ENCODE peak calls at places on chromosomes 7 and 10, in five cellular contexts. X, Q, K, Y and Z are unnamed samples.

GRCh38 chr7:150317748-150318444 is 5.3 kb upstream of the LRRC61 start:
- DNase-seq in X (no peak), Q (no peak), K (peak), Y (no peak), Z (no peak)

GRCh38 chr7:103934508-103934907 is 55.0 kb downstream of the RELN start:
- DNase-seq in X (no peak), Q (no peak), K (no peak), Y (no peak), Z (no peak)

GRCh38 chr10:44917848-44918247 is 6.7 kb downstream of the TMEM72 start:
- DNase-seq in X (no peak), Q (no peak), K (no peak), Y (no peak), Z (no peak)

GRCh38 chr10:129949411-129950335 is 14.4 kb downstream of the EBF3 start:
- DNase-seq in X (peak), Q (peak), K (peak), Y (no peak), Z (peak)

GRCh38 chr7:137717811-137718271 is 128.9 kb downstream of the DGKI start:
- DNase-seq in X (peak), Q (peak), K (peak), Y (peak), Z (peak)

GRCh38 chr10:86592413-86592812 is 61.9 kb upstream of the OPN4 start:
- DNase-seq in X (no peak), Q (no peak), K (no peak), Y (peak), Z (peak)

GRCh38 chr10:24428410-24428782 is 219.5 kb downstream of the KIAA1217 start:
- DNase-seq in X (peak), Q (no peak), K (peak), Y (peak), Z (no peak)

GRCh38 chr10:90969148-90969547 is 48.3 kb upstream of the ANKRD1 start:
- DNase-seq in X (no peak), Q (no peak), K (no peak), Y (peak), Z (no peak)

GRCh38 chr10:99560277-99561126 is 27.8 kb downstream of the NKX2-3 start:
- DNase-seq in X (peak), Q (peak), K (peak), Y (peak), Z (peak)

GRCh38 chr7:140059288-140060242 is 3.2 kb downstream of the PARP12 start:
- DNase-seq in X (no peak), Q (no peak), K (peak), Y (peak), Z (no peak)

GRCh38 chr10:53356616-53357349 is 584.2 kb upstream of the MBL2 start:
- DNase-seq in X (no peak), Q (no peak), K (no peak), Y (no peak), Z (no peak)

GRCh38 chr7:37986780-37987380 is 66.4 kb downstream of the EPDR1 start:
- DNase-seq in X (peak), Q (no peak), K (no peak), Y (no peak), Z (peak)

GRCh38 chr7:21981524-21981923 is 35.8 kb upstream of the CDCA7L start:
- DNase-seq in X (no peak), Q (no peak), K (no peak), Y (no peak), Z (no peak)

GRCh38 chr10:84138478-84139125 is 707 bp upstream of the GHITM start:
- DNase-seq in X (no peak), Q (no peak), K (peak), Y (peak), Z (no peak)

GRCh38 chr10:103395754-103396066 is 565 bp downstream of the ATP5MK start:
- DNase-seq in X (peak), Q (peak), K (peak), Y (peak), Z (no peak)

GRCh38 chr10:123649672-123650071 is 16.5 kb upstream of the GPR26 start:
- DNase-seq in X (no peak), Q (no peak), K (no peak), Y (no peak), Z (peak)

GRCh38 chr7:32264667-32265284 is 194.6 kb upstream of the PDE1C start:
- DNase-seq in X (no peak), Q (no peak), K (no peak), Y (no peak), Z (no peak)

GRCh38 chr10:103676058-103676785 is 179.2 kb downstream of the SH3PXD2A start:
- DNase-seq in X (peak), Q (no peak), K (peak), Y (peak), Z (no peak)

GRCh38 chr10:74453151-74453550 is 302.1 kb downstream of the ADK start:
- DNase-seq in X (no peak), Q (no peak), K (no peak), Y (no peak), Z (no peak)

GRCh38 chr7:4143511-4144160 is 538.5 kb upstream of the FOXK1 start:
- DNase-seq in X (no peak), Q (no peak), K (no peak), Y (no peak), Z (no peak)

GRCh38 chr7:4144801-4145470 is 537.2 kb upstream of the FOXK1 start:
- DNase-seq in X (peak), Q (peak), K (peak), Y (no peak), Z (peak)

GRCh38 chr7:4145576-4145975 is 536.5 kb upstream of the FOXK1 start:
- DNase-seq in X (no peak), Q (no peak), K (no peak), Y (no peak), Z (no peak)

GRCh38 chr7:4143006-4143405 is 539.1 kb upstream of the FOXK1 start:
- DNase-seq in X (no peak), Q (no peak), K (no peak), Y (no peak), Z (no peak)

GRCh38 chr7:4144171-4144701 is 537.9 kb upstream of the FOXK1 start:
- DNase-seq in X (peak), Q (no peak), K (no peak), Y (no peak), Z (no peak)
- H3K18ac ChIP-seq in X (no peak), Q (peak), K (no peak), Y (no peak), Z (peak)

GRCh38 chr7:30987936-30988335 is 24.2 kb downstream of the GHRHR start:
- DNase-seq in X (no peak), Q (no peak), K (no peak), Y (no peak), Z (no peak)
- H2BK5ac ChIP-seq in X (no peak), Q (peak), K (no peak), Y (no peak), Z (no peak)

GRCh38 chr10:119241066-119241465 is 33.7 kb downstream of the GRK5 start:
- DNase-seq in X (no peak), Q (no peak), K (no peak), Y (peak), Z (no peak)

GRCh38 chr10:119243478-119243877 is 36.1 kb downstream of the GRK5 start:
- DNase-seq in X (no peak), Q (no peak), K (no peak), Y (no peak), Z (no peak)

GRCh38 chr10:119242191-119242590 is 34.8 kb downstream of the GRK5 start:
- DNase-seq in X (no peak), Q (no peak), K (no peak), Y (no peak), Z (peak)

GRCh38 chr10:119245272-119245671 is 37.9 kb downstream of the GRK5 start:
- DNase-seq in X (no peak), Q (no peak), K (no peak), Y (no peak), Z (no peak)

DNA sequence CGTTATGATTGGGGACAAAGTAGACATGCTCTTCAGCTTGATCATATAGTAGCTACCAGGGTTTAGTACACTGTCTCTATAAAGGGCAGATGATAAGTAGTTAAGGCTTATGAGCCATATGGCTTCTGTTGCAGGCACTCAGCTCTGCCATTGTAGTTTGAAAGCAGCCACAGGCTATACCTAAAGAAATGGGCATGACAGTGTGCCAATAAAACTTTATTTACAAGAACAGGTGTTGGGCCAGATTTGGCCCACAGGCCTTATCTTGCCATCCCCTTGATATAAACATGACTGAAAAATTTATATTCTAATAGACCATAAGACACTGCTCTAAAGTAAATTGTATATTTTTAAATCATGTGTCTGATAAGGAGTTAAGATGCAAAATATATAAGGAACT is 36.6 kb downstream of the GRK5 start:
- DNase-seq in X (no peak), Q (no peak), K (no peak), Y (no peak), Z (no peak)
- H2BK120ac ChIP-seq in X (no peak), Q (no peak), K (no peak), Y (no peak), Z (no peak)

DNA sequence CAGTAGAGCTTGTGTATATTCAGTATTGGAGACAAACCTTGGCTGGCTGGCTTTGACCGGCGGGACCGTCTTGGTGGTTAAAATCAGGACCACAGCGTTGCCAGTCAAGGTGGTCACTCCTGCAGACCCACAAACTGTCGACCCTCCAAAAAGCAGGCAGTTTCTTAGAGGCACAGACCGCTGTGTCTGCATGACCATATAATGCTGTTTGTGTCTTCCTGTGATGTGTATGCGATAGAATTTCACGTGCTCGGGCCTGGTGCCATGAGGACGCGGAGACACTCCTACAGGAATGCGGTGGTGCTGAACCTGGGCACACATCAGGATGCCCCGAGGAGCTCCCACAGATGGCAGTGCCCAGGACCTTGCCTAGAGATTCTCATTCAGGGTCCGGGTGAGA is 34.8 kb downstream of the BNIP3 start:
- DNase-seq in X (no peak), Q (no peak), K (no peak), Y (no peak), Z (no peak)
- H3K18ac ChIP-seq in X (no peak), Q (no peak), K (peak), Y (no peak), Z (no peak)

GRCh38 chr10:93379366-93380042 is 102.6 kb downstream of the MYOF start:
- DNase-seq in X (no peak), Q (no peak), K (peak), Y (no peak), Z (no peak)

GRCh38 chr10:93380043-93380565 is 102.0 kb downstream of the MYOF start:
- DNase-seq in X (no peak), Q (no peak), K (no peak), Y (no peak), Z (no peak)

GRCh38 chr10:93386496-93387369 is 95.4 kb downstream of the MYOF start:
- DNase-seq in X (no peak), Q (no peak), K (no peak), Y (peak), Z (no peak)

GRCh38 chr10:93384006-93384405 is 98.1 kb downstream of the MYOF start:
- DNase-seq in X (peak), Q (no peak), K (no peak), Y (peak), Z (peak)

DNA sequence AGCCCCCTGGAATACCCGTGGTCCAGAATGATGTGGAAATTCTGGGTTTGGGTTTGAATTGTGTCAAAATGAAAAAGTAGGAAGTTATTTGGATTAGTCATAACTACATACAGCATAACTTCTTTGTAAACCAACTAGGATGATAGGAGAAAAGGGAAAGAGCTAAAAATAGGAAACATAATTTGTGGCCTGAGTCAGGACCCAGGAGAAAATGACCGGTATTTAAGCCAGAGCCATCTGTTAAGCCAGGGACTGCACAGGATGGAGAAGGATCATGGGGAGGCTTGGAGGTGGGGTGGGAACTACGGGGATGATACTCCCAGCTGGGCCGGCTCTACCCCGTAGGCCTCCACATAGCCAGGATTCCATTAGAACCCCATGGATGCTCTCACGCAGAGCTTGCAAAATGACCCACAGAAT is 98.6 kb downstream of the MYOF start:
- DNase-seq in X (peak), Q (no peak), K (peak), Y (peak), Z (peak)
- H2BK5ac ChIP-seq in X (no peak), Q (no peak), K (peak), Y (peak), Z (no peak)

DNA sequence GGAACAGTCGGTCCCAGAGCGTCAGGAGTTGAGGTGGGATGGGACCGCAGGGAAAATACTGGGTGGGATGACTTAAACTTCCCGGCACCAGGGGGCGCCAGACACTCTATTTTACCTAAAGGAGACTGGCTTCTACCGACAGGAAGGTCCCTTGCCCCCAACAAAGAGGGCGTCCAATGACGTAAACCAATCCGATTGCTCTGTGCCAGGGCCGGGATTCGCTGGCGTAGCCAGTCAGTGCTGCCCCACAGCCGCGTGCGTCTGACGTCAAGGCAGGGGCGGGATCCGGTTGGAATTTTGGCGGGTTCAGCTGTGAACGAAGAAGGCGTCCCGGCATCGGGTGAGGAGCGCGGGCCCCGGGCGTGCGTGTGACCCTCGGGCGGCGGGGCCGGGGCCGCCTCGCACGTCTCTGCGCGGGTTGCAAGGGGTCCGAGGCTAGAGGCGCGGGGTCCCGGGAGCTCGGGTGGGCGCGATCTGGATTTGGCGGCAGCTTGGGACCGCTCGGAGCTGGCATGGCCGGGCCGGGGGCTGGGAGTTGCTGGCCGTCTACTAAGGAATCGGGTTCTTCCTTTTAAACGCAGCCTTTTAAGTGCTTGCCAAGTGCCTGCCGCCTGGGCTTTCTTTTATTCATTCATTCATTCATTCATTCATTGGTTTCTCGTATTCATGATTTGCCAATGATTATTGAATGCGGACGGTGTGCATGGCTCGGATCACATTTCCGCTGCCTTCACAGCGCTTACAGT is at the start of gene MCM10:
- DNase-seq in X (peak), Q (peak), K (peak), Y (peak), Z (peak)
- H2BK120ac ChIP-seq in X (peak), Q (no peak), K (peak), Y (peak), Z (peak)

DNA sequence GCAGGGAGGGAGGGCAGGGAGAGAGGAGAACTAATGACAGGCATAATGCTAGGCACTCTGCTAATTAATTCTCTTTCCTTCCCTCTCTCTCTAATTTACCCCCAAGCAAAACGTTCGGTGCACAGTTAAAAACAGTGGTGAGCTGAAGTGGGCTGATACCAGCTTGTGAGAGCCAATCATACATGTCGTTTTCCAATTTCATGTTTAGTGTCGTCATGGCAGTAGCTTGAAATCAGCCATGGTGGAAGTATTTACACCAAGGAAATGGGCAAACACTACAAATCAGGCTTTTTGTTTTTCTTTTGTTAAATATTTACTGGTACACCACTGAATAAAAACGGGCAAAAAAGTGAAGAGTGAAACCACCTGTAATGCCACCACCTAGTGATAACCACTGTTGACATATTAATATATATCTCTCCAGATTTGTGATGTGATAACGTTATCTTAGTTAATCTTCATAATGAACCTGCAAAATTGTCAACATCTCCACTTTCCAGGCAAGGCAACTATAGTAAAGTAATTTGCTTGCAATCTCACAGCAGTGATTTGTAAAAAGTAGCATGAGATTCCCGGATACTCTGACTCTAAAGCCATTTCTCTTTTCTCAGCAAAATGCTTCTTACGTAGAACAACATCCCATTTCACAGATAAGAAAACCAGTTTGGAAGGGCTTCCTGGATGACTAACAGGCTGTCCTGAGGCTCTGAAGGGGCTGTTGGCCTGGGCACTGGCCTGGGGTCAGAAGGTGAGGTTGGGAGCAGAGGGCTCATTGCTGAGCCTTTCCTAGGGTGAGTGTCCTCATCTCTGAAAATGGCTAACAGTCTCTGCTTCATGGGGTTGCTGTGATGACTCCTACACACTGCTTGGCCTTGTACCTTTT is 83.7 kb downstream of the ATXN7L1 start:
- DNase-seq in X (no peak), Q (no peak), K (no peak), Y (peak), Z (no peak)
- H3K18ac ChIP-seq in X (no peak), Q (no peak), K (no peak), Y (peak), Z (no peak)

GRCh38 chr7:55187701-55188491 is 169.1 kb downstream of the EGFR start:
- DNase-seq in X (no peak), Q (no peak), K (no peak), Y (no peak), Z (no peak)
- H2BK5ac ChIP-seq in X (no peak), Q (no peak), K (peak), Y (no peak), Z (no peak)

GRCh38 chr10:132439025-132439388 is 42.0 kb downstream of the PWWP2B start:
- DNase-seq in X (no peak), Q (no peak), K (no peak), Y (no peak), Z (no peak)
- H2BK120ac ChIP-seq in X (no peak), Q (peak), K (no peak), Y (no peak), Z (no peak)